ENCODE peak calls at places on chromosomes 11 and 22, in five cellular contexts. One of them, this sample, is unnamed.

GRCh38 chr11:94563176-94563847 is 3.9 kb upstream of the PIWIL4 start:
- DNase-seq in astrocyte of the cerebellum: no peak
- DNase-seq in brain microvascular endothelial cell: peak
- DNase-seq in tibial nerve: no peak
- DNase-seq in NT2/D1: no peak
- DNase-seq in this sample: no peak

GRCh38 chr11:108198833-108199232 is 23.6 kb downstream of the NPAT start:
- DNase-seq in astrocyte of the cerebellum: no peak
- DNase-seq in brain microvascular endothelial cell: no peak
- DNase-seq in tibial nerve: no peak
- DNase-seq in NT2/D1: no peak
- DNase-seq in this sample: no peak

GRCh38 chr11:3810951-3811350 is 2.6 kb downstream of the PGAP2 start:
- DNase-seq in astrocyte of the cerebellum: no peak
- DNase-seq in brain microvascular endothelial cell: no peak
- DNase-seq in tibial nerve: no peak
- DNase-seq in NT2/D1: no peak
- DNase-seq in this sample: no peak

GRCh38 chr22:49817359-49817758 is 10.3 kb downstream of the BRD1 start:
- DNase-seq in astrocyte of the cerebellum: no peak
- DNase-seq in brain microvascular endothelial cell: no peak
- DNase-seq in tibial nerve: no peak
- DNase-seq in NT2/D1: no peak
- DNase-seq in this sample: no peak

GRCh38 chr11:92453055-92453454 is 228.4 kb downstream of the FAT3 start:
- DNase-seq in astrocyte of the cerebellum: peak
- DNase-seq in brain microvascular endothelial cell: peak
- DNase-seq in tibial nerve: no peak
- DNase-seq in NT2/D1: no peak
- DNase-seq in this sample: no peak

GRCh38 chr11:12459374-12459773 is 82.0 kb downstream of the PARVA start:
- DNase-seq in astrocyte of the cerebellum: no peak
- DNase-seq in brain microvascular endothelial cell: no peak
- DNase-seq in tibial nerve: no peak
- DNase-seq in NT2/D1: no peak
- DNase-seq in this sample: no peak

GRCh38 chr11:88292156-88292844 is 45.2 kb downstream of the CTSC start:
- DNase-seq in astrocyte of the cerebellum: no peak
- DNase-seq in brain microvascular endothelial cell: no peak
- DNase-seq in tibial nerve: no peak
- DNase-seq in NT2/D1: no peak
- DNase-seq in this sample: peak

GRCh38 chr11:15911377-15912044 is 444.8 kb downstream of the SOX6 start:
- DNase-seq in astrocyte of the cerebellum: no peak
- DNase-seq in brain microvascular endothelial cell: no peak
- DNase-seq in tibial nerve: peak
- DNase-seq in NT2/D1: no peak
- DNase-seq in this sample: peak

GRCh38 chr22:25666308-25666707 is 75.7 kb upstream of the MYO18B start:
- DNase-seq in astrocyte of the cerebellum: no peak
- DNase-seq in brain microvascular endothelial cell: no peak
- DNase-seq in tibial nerve: no peak
- DNase-seq in NT2/D1: no peak
- DNase-seq in this sample: peak

GRCh38 chr11:86644291-86644690 is 28.1 kb downstream of the ME3 start:
- DNase-seq in astrocyte of the cerebellum: no peak
- DNase-seq in brain microvascular endothelial cell: peak
- DNase-seq in tibial nerve: no peak
- DNase-seq in NT2/D1: no peak
- DNase-seq in this sample: no peak

GRCh38 chr11:59135648-59136461 is 6.8 kb upstream of the FAM111A start:
- DNase-seq in astrocyte of the cerebellum: peak
- DNase-seq in brain microvascular endothelial cell: peak
- DNase-seq in tibial nerve: peak
- DNase-seq in NT2/D1: peak
- DNase-seq in this sample: peak

GRCh38 chr11:93034640-93035039 is 65.2 kb downstream of the MTNR1B start:
- DNase-seq in astrocyte of the cerebellum: no peak
- DNase-seq in brain microvascular endothelial cell: no peak
- DNase-seq in tibial nerve: no peak
- DNase-seq in NT2/D1: no peak
- DNase-seq in this sample: no peak

GRCh38 chr11:115580416-115580815 is 76.2 kb upstream of the CADM1 start:
- DNase-seq in astrocyte of the cerebellum: no peak
- DNase-seq in brain microvascular endothelial cell: no peak
- DNase-seq in tibial nerve: no peak
- DNase-seq in NT2/D1: no peak
- DNase-seq in this sample: no peak

GRCh38 chr11:119134389-119134978 is 13.1 kb downstream of the HINFP start:
- DNase-seq in astrocyte of the cerebellum: no peak
- DNase-seq in brain microvascular endothelial cell: no peak
- DNase-seq in tibial nerve: no peak
- DNase-seq in NT2/D1: no peak
- DNase-seq in this sample: peak

GRCh38 chr11:118923721-118924587 is 1.8 kb downstream of the BCL9L start:
- DNase-seq in astrocyte of the cerebellum: no peak
- DNase-seq in brain microvascular endothelial cell: no peak
- DNase-seq in tibial nerve: no peak
- DNase-seq in NT2/D1: no peak
- DNase-seq in this sample: no peak

GRCh38 chr22:19998991-19999820 is 17.4 kb downstream of the ARVCF start:
- DNase-seq in astrocyte of the cerebellum: no peak
- DNase-seq in brain microvascular endothelial cell: no peak
- DNase-seq in tibial nerve: no peak
- DNase-seq in NT2/D1: no peak
- DNase-seq in this sample: no peak

GRCh38 chr11:59992420-59992819 is 24.6 kb upstream of the OOSP4B start:
- DNase-seq in astrocyte of the cerebellum: no peak
- DNase-seq in brain microvascular endothelial cell: no peak
- DNase-seq in tibial nerve: no peak
- DNase-seq in NT2/D1: no peak
- DNase-seq in this sample: no peak

GRCh38 chr11:57392421-57393105 is 2.1 kb upstream of the PRG2 start:
- DNase-seq in astrocyte of the cerebellum: no peak
- DNase-seq in brain microvascular endothelial cell: no peak
- DNase-seq in tibial nerve: no peak
- DNase-seq in NT2/D1: no peak
- DNase-seq in this sample: no peak

GRCh38 chr11:115524572-115524971 is 20.4 kb upstream of the CADM1 start:
- DNase-seq in astrocyte of the cerebellum: no peak
- DNase-seq in brain microvascular endothelial cell: no peak
- DNase-seq in tibial nerve: no peak
- DNase-seq in NT2/D1: no peak
- DNase-seq in this sample: no peak

GRCh38 chr22:37122598-37123180 is 13.2 kb upstream of the TMPRSS6 start:
- DNase-seq in astrocyte of the cerebellum: no peak
- DNase-seq in brain microvascular endothelial cell: no peak
- DNase-seq in tibial nerve: no peak
- DNase-seq in NT2/D1: no peak
- DNase-seq in this sample: no peak

GRCh38 chr22:20919718-20920117 is 2.5 kb downstream of the CRKL start:
- DNase-seq in astrocyte of the cerebellum: no peak
- DNase-seq in brain microvascular endothelial cell: no peak
- DNase-seq in tibial nerve: no peak
- DNase-seq in NT2/D1: no peak
- DNase-seq in this sample: no peak

GRCh38 chr22:49502126-49502826 is 325.4 kb downstream of the BRD1 start:
- DNase-seq in astrocyte of the cerebellum: peak
- DNase-seq in brain microvascular endothelial cell: peak
- DNase-seq in tibial nerve: no peak
- DNase-seq in NT2/D1: no peak
- DNase-seq in this sample: no peak

GRCh38 chr11:35933572-35933925 is 10.3 kb upstream of the LDLRAD3 start:
- DNase-seq in astrocyte of the cerebellum: no peak
- DNase-seq in brain microvascular endothelial cell: no peak
- DNase-seq in tibial nerve: no peak
- DNase-seq in NT2/D1: no peak
- DNase-seq in this sample: no peak

GRCh38 chr11:125166347-125166841 is 1.8 kb downstream of the PKNOX2 start:
- DNase-seq in astrocyte of the cerebellum: no peak
- DNase-seq in brain microvascular endothelial cell: no peak
- DNase-seq in tibial nerve: no peak
- DNase-seq in NT2/D1: no peak
- DNase-seq in this sample: no peak

GRCh38 chr22:35458547-35459422 is 58.8 kb downstream of the MCM5 start:
- DNase-seq in astrocyte of the cerebellum: no peak
- DNase-seq in brain microvascular endothelial cell: no peak
- DNase-seq in tibial nerve: no peak
- DNase-seq in NT2/D1: no peak
- DNase-seq in this sample: no peak

GRCh38 chr22:45496451-45496941 is 6.2 kb upstream of the FBLN1 start:
- DNase-seq in astrocyte of the cerebellum: no peak
- DNase-seq in brain microvascular endothelial cell: no peak
- DNase-seq in tibial nerve: no peak
- DNase-seq in NT2/D1: no peak
- DNase-seq in this sample: no peak

GRCh38 chr22:45497746-45498145 is 4.9 kb upstream of the FBLN1 start:
- DNase-seq in astrocyte of the cerebellum: no peak
- DNase-seq in brain microvascular endothelial cell: no peak
- DNase-seq in tibial nerve: no peak
- DNase-seq in NT2/D1: no peak
- DNase-seq in this sample: no peak

GRCh38 chr22:45493286-45493771 is 9.4 kb upstream of the FBLN1 start:
- DNase-seq in astrocyte of the cerebellum: no peak
- DNase-seq in brain microvascular endothelial cell: no peak
- DNase-seq in tibial nerve: no peak
- DNase-seq in NT2/D1: no peak
- DNase-seq in this sample: no peak

GRCh38 chr22:45499746-45500145 is 2.9 kb upstream of the FBLN1 start:
- DNase-seq in astrocyte of the cerebellum: no peak
- DNase-seq in brain microvascular endothelial cell: no peak
- DNase-seq in tibial nerve: no peak
- DNase-seq in NT2/D1: no peak
- DNase-seq in this sample: no peak

GRCh38 chr22:45497268-45497667 is 5.4 kb upstream of the FBLN1 start:
- DNase-seq in astrocyte of the cerebellum: no peak
- DNase-seq in brain microvascular endothelial cell: no peak
- DNase-seq in tibial nerve: no peak
- DNase-seq in NT2/D1: no peak
- DNase-seq in this sample: no peak
- H3K4me3 ChIP-seq in astrocyte of the cerebellum: no peak
- H3K4me3 ChIP-seq in brain microvascular endothelial cell: no peak
- H3K4me3 ChIP-seq in tibial nerve: no peak
- H3K4me3 ChIP-seq in NT2/D1: no peak
- H3K4me3 ChIP-seq in this sample: no peak

GRCh38 chr22:46116491-46116958 is 33.8 kb upstream of the PPARA start:
- DNase-seq in astrocyte of the cerebellum: peak
- DNase-seq in brain microvascular endothelial cell: peak
- DNase-seq in tibial nerve: peak
- DNase-seq in NT2/D1: peak
- DNase-seq in this sample: peak

GRCh38 chr22:46114518-46115387 is 35.6 kb upstream of the PPARA start:
- DNase-seq in astrocyte of the cerebellum: no peak
- DNase-seq in brain microvascular endothelial cell: no peak
- DNase-seq in tibial nerve: no peak
- DNase-seq in NT2/D1: no peak
- DNase-seq in this sample: peak

GRCh38 chr22:46115388-46115678 is 35.0 kb upstream of the PPARA start:
- DNase-seq in astrocyte of the cerebellum: no peak
- DNase-seq in brain microvascular endothelial cell: no peak
- DNase-seq in tibial nerve: no peak
- DNase-seq in NT2/D1: no peak
- DNase-seq in this sample: no peak

GRCh38 chr22:46117206-46118199 is 32.8 kb upstream of the PPARA start:
- DNase-seq in astrocyte of the cerebellum: no peak
- DNase-seq in brain microvascular endothelial cell: no peak
- DNase-seq in tibial nerve: no peak
- DNase-seq in NT2/D1: no peak
- DNase-seq in this sample: peak

DNA sequence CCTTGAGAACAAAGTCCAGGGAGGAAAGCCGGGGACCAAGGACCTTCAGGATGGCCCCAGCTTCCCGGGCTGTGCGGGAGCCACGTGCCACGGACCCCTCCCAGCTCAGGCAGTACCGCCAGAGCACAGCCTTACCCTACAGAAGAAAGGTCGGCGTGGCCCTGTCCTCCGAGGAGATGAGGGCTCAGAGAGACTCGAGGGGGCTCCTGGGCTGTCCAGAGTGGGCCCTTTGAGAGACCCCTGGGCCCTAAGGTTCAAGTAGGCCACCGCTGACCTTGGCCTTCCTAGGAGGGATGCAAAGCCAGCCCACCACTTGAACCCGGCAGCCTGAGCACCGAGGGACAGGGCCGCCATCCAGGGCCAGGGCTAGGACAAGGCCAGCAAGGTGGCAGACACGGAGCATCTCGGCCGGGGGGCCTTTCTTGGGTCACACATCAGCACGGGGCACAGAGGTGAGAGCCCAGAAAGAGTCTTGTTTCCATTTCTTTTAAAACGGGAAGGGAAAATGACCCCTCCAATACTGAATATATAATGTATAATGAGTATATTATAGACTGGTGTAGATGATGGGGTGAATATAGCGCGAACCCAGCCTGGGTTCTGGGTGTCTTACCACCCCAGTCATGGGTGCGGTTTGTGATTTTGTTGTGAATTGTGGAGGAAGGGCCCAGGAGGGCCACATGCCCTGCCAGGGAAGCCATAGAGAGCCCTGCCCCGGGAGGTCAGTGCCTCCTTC is 34.4 kb upstream of the PPARA start:
- DNase-seq in astrocyte of the cerebellum: no peak
- DNase-seq in brain microvascular endothelial cell: no peak
- DNase-seq in tibial nerve: no peak
- DNase-seq in NT2/D1: no peak
- DNase-seq in this sample: peak
- H3K4me3 ChIP-seq in astrocyte of the cerebellum: no peak
- H3K4me3 ChIP-seq in brain microvascular endothelial cell: no peak
- H3K4me3 ChIP-seq in tibial nerve: no peak
- H3K4me3 ChIP-seq in NT2/D1: no peak
- H3K4me3 ChIP-seq in this sample: no peak

GRCh38 chr11:2168286-2169000 is 3.2 kb downstream of the TH start:
- DNase-seq in astrocyte of the cerebellum: no peak
- DNase-seq in brain microvascular endothelial cell: no peak
- DNase-seq in tibial nerve: no peak
- DNase-seq in NT2/D1: no peak
- DNase-seq in this sample: peak

GRCh38 chr11:2167141-2168045 is 4.2 kb downstream of the TH start:
- DNase-seq in astrocyte of the cerebellum: no peak
- DNase-seq in brain microvascular endothelial cell: no peak
- DNase-seq in tibial nerve: no peak
- DNase-seq in NT2/D1: no peak
- DNase-seq in this sample: no peak

GRCh38 chr11:2165571-2165970 is 4.6 kb upstream of the INS start:
- DNase-seq in astrocyte of the cerebellum: no peak
- DNase-seq in brain microvascular endothelial cell: no peak
- DNase-seq in tibial nerve: no peak
- DNase-seq in NT2/D1: no peak
- DNase-seq in this sample: no peak

GRCh38 chr11:2164861-2165555 is 4.0 kb upstream of the INS start:
- DNase-seq in astrocyte of the cerebellum: no peak
- DNase-seq in brain microvascular endothelial cell: no peak
- DNase-seq in tibial nerve: no peak
- DNase-seq in NT2/D1: no peak
- DNase-seq in this sample: no peak

GRCh38 chr11:2166091-2166851 is 5.3 kb upstream of the INS start:
- DNase-seq in astrocyte of the cerebellum: no peak
- DNase-seq in brain microvascular endothelial cell: no peak
- DNase-seq in tibial nerve: no peak
- DNase-seq in NT2/D1: no peak
- DNase-seq in this sample: no peak
- H3K4me3 ChIP-seq in astrocyte of the cerebellum: no peak
- H3K4me3 ChIP-seq in brain microvascular endothelial cell: no peak
- H3K4me3 ChIP-seq in tibial nerve: no peak
- H3K4me3 ChIP-seq in NT2/D1: no peak
- H3K4me3 ChIP-seq in this sample: no peak

GRCh38 chr22:40024201-40025061 is 29.7 kb downstream of the FAM83F start:
- DNase-seq in astrocyte of the cerebellum: no peak
- DNase-seq in brain microvascular endothelial cell: peak
- DNase-seq in tibial nerve: peak
- DNase-seq in NT2/D1: no peak
- DNase-seq in this sample: peak
- H3K4me3 ChIP-seq in astrocyte of the cerebellum: no peak
- H3K4me3 ChIP-seq in brain microvascular endothelial cell: no peak
- H3K4me3 ChIP-seq in tibial nerve: no peak
- H3K4me3 ChIP-seq in NT2/D1: no peak
- H3K4me3 ChIP-seq in this sample: no peak

This sample was measured in adrenal gland.